ENCODE peak calls at places on chromosomes 16 and 17, in six cellular contexts. N is brain microvascular endothelial cell; U is ACHN; Q is hepatic stellate cell; S is GM12865; L is activated CD4-positive, CD25-positive, alpha-beta regulatory T cell. P is an unnamed sample.

GRCh38 chr16:65538945-65539344 is 417.1 kb upstream of the CDH11 start:
- DNase-seq in Q (no peak), U (no peak), L (no peak), S (no peak), N (no peak), P (peak)

GRCh38 chr17:2996208-2996855 is 67.1 kb downstream of the OR1D5 start:
- DNase-seq in N (no peak), L (no peak), Q (no peak), S (no peak), U (no peak), P (no peak)

GRCh38 chr16:48641770-48642169 is 31.8 kb upstream of the N4BP1 start:
- DNase-seq in L (no peak), Q (no peak), S (no peak), U (no peak), N (no peak), P (no peak)

GRCh38 chr17:78960945-78961344 is 18.8 kb downstream of the LGALS3BP start:
- DNase-seq in Q (no peak), L (no peak), N (no peak), U (no peak), S (no peak), P (no peak)

GRCh38 chr17:79617304-79617703 is 6.5 kb upstream of the RBFOX3 start:
- DNase-seq in U (no peak), N (no peak), L (no peak), S (no peak), Q (no peak), P (no peak)

GRCh38 chr17:9890124-9890523 is 14.9 kb downstream of the RCVRN start:
- DNase-seq in N (no peak), S (peak), L (no peak), U (peak), Q (no peak), P (peak)

GRCh38 chr17:81298325-81298990 is 3.4 kb upstream of the SLC38A10 start:
- DNase-seq in N (no peak), S (no peak), L (no peak), U (no peak), Q (no peak), P (no peak)

GRCh38 chr16:89139907-89140361 is 31.6 kb upstream of the CDH15 start:
- DNase-seq in Q (no peak), L (no peak), S (no peak), U (no peak), N (no peak), P (no peak)

GRCh38 chr16:72124148-72124547 is 30.5 kb downstream of the DHX38 start:
- DNase-seq in S (no peak), Q (no peak), N (no peak), L (no peak), U (no peak), P (no peak)

GRCh38 chr16:86946396-86946795 is 368.0 kb downstream of the FOXL1 start:
- DNase-seq in L (no peak), N (peak), S (no peak), Q (peak), U (peak), P (peak)

GRCh38 chr16:57042157-57043111 is 49.9 kb upstream of the CPNE2 start:
- DNase-seq in L (peak), Q (no peak), N (no peak), U (no peak), S (peak), P (peak)

GRCh38 chr17:66040402-66040801 is 151.5 kb downstream of the CEP112 start:
- DNase-seq in L (no peak), N (no peak), U (peak), S (no peak), Q (no peak), P (no peak)

GRCh38 chr16:68190745-68191510 is 45.0 kb downstream of the ESRP2 start:
- DNase-seq in S (no peak), N (no peak), U (no peak), Q (no peak), L (no peak), P (peak)

GRCh38 chr17:50626037-50626574 is 8.6 kb upstream of the ABCC3 start:
- DNase-seq in S (peak), U (peak), Q (peak), L (peak), N (peak), P (peak)

GRCh38 chr17:69246726-69247375 is 18.2 kb upstream of the ABCA10 start:
- DNase-seq in Q (no peak), N (no peak), U (peak), L (no peak), S (peak), P (peak)

GRCh38 chr16:6160303-6160702 is 1062.7 kb upstream of the EEF2KMT start:
- DNase-seq in Q (no peak), U (no peak), N (peak), S (no peak), L (no peak), P (peak)

GRCh38 chr17:59341922-59342321 is 10.5 kb downstream of the YPEL2 start:
- DNase-seq in S (no peak), L (no peak), Q (no peak), U (no peak), N (no peak), P (no peak)

GRCh38 chr16:68503334-68503733 is 35.8 kb upstream of the ZFP90 start:
- DNase-seq in U (no peak), Q (peak), S (no peak), L (no peak), N (no peak), P (peak)

GRCh38 chr17:29596811-29597210 is 3.9 kb downstream of the ANKRD13B start:
- DNase-seq in N (no peak), S (no peak), U (no peak), Q (no peak), L (no peak), P (no peak)

GRCh38 chr16:88618956-88619667 is 19.3 kb upstream of the IL17C start:
- DNase-seq in L (no peak), N (no peak), S (no peak), Q (no peak), U (no peak), P (no peak)

GRCh38 chr17:7997186-7997585 is 5.2 kb upstream of the GUCY2D start:
- DNase-seq in Q (no peak), N (no peak), L (no peak), U (peak), S (peak), P (peak)

GRCh38 chr16:49129935-49130334 is 151.7 kb downstream of the CBLN1 start:
- DNase-seq in Q (no peak), U (no peak), L (no peak), N (no peak), S (no peak), P (no peak)

GRCh38 chr17:20072692-20072992 is 63.5 kb downstream of the SPECC1 start:
- DNase-seq in S (no peak), L (no peak), U (no peak), Q (no peak), N (no peak), P (no peak)